ENCODE peak calls at places on chromosomes 4 and X, in six cellular contexts. K is thyroid gland, G is K562, B is SK-N-SH, R is mucosa of descending colon, X is hepatocyte. P is an unnamed sample.

GRCh38 chrX:109934935-109935334 is 68.0 kb upstream of the TMEM164 start:
- DNase-seq in X (no peak), G (no peak), K (no peak), B (no peak), R (no peak), P (no peak)

GRCh38 chrX:40694833-40695232 is 40.5 kb downstream of the MED14 start:
- DNase-seq in R (no peak), G (no peak), X (no peak), K (no peak), B (no peak), P (no peak)

GRCh38 chr4:19583827-19584569 is 667.7 kb upstream of the SLIT2 start:
- DNase-seq in B (no peak), K (no peak), G (no peak), X (no peak), R (no peak), P (no peak)

GRCh38 chrX:2883770-2884169 is 45.4 kb downstream of the ARSD start:
- DNase-seq in G (no peak), X (no peak), R (no peak), K (no peak), B (no peak), P (no peak)

GRCh38 chr4:183905593-183906485 is 732 bp downstream of the STOX2 start:
- DNase-seq in G (no peak), X (peak; percentile 50), R (peak; percentile 48), B (peak; percentile 75), K (peak; percentile 58), P (no peak)

GRCh38 chr4:99762728-99763127 is 53.9 kb upstream of the DAPP1 start:
- DNase-seq in G (no peak), X (no peak), B (no peak), K (no peak), R (no peak), P (no peak)

GRCh38 chr4:30718021-30718888 is 1.9 kb upstream of the PCDH7 start:
- DNase-seq in R (peak; percentile 49), X (peak; percentile 73), B (peak; percentile 46), K (peak; percentile 72), G (no peak), P (no peak)

GRCh38 chrX:13742397-13743176 is 8.0 kb downstream of the OFD1 start:
- DNase-seq in B (no peak), G (no peak), K (no peak), R (no peak), X (peak; percentile 21), P (peak; percentile 20)

GRCh38 chrX:101658661-101659477 is 781 bp downstream of the ARMCX2 start:
- DNase-seq in G (peak; percentile 56), X (peak; percentile 75), B (peak; percentile 84), K (peak; percentile 83), R (peak; percentile 79), P (peak; percentile 37)

GRCh38 chr4:80305466-80305865 is 30.1 kb upstream of the CFAP299 start:
- DNase-seq in X (no peak), R (no peak), G (no peak), K (no peak), B (no peak), P (no peak)

GRCh38 chr4:130074096-130074495 is 978.1 kb downstream of the C4orf33 start:
- DNase-seq in K (no peak), G (no peak), R (peak; percentile 34), B (no peak), X (no peak), P (no peak)

GRCh38 chr4:161799687-161800086 is 364.1 kb downstream of the FSTL5 start:
- DNase-seq in G (no peak), K (no peak), R (no peak), B (no peak), X (no peak), P (no peak)

GRCh38 chrX:38798956-38799355 is 2.3 kb upstream of the MID1IP1 start:
- DNase-seq in B (no peak), X (no peak), G (no peak), R (no peak), K (no peak), P (no peak)

GRCh38 chr4:1413687-1414479 is 7.6 kb upstream of the NKX1-1 start:
- DNase-seq in G (no peak), K (no peak), R (no peak), B (peak; percentile 34), X (no peak), P (no peak)

GRCh38 chrX:126272795-126273497 is 106.9 kb upstream of the DCAF12L2 start:
- DNase-seq in R (no peak), K (no peak), B (no peak), G (no peak), X (no peak), P (no peak)

GRCh38 chrX:11864171-11864570 is 106.1 kb downstream of the MSL3 start:
- DNase-seq in G (no peak), R (no peak), K (no peak), X (no peak), B (no peak), P (no peak)

GRCh38 chrX:46630141-46630540 is 56.6 kb downstream of the CHST7 start:
- DNase-seq in G (no peak), B (no peak), K (no peak), X (no peak), R (no peak), P (no peak)

GRCh38 chr4:76197971-76198410 is 15.6 kb downstream of the SCARB2 start:
- DNase-seq in R (peak; percentile 59), K (peak; percentile 63), B (peak; percentile 58), G (no peak), X (peak; percentile 62), P (no peak)

GRCh38 chrX:51931761-51932160 is 38.3 kb downstream of the MAGED1 start:
- DNase-seq in B (peak; percentile 5), X (no peak), G (no peak), K (no peak), R (no peak), P (no peak)

GRCh38 chr4:82891728-82892466 is 944 bp upstream of the SEC31A start:
- DNase-seq in R (no peak), K (no peak), G (no peak), X (peak; percentile 19), B (no peak), P (no peak)

GRCh38 chrX:68827848-68828562 is 816 bp upstream of the EFNB1 start:
- DNase-seq in B (peak; percentile 77), K (peak; percentile 79), G (peak; percentile 66), X (peak; percentile 87), R (peak; percentile 88), P (peak; percentile 55)

GRCh38 chr4:48129307-48130014 is 4.6 kb downstream of the TXK start:
- DNase-seq in R (peak; percentile 58), B (no peak), K (peak; percentile 61), X (peak; percentile 30), G (no peak), P (no peak)

GRCh38 chrX:107935664-107936433 is 46.3 kb downstream of the TEX13B start:
- DNase-seq in X (peak; percentile 10), R (no peak), K (no peak), B (no peak), G (no peak), P (no peak)

GRCh38 chr4:1043658-1044468 is 32.4 kb downstream of the FGFRL1 start:
- DNase-seq in K (peak; percentile 95), R (peak; percentile 68), G (peak; percentile 96), X (peak; percentile 96), B (no peak), P (no peak)

GRCh38 chr4:44869222-44869882 is 143.0 kb upstream of the GNPDA2 start:
- DNase-seq in G (no peak), K (no peak), B (no peak), R (no peak), X (no peak), P (no peak)

GRCh38 chr4:14961292-14961691 is 41.0 kb upstream of the CPEB2 start:
- DNase-seq in K (no peak), X (no peak), G (no peak), B (no peak), R (no peak), P (no peak)

GRCh38 chr4:18025263-18025662 is 3.7 kb upstream of the LCORL start:
- DNase-seq in B (no peak), R (no peak), K (no peak), G (no peak), X (no peak), P (no peak)

GRCh38 chrX:154381271-154381670 is 2.2 kb downstream of the EMD start:
- DNase-seq in R (no peak), B (no peak), K (no peak), G (no peak), X (no peak), P (no peak)

GRCh38 chrX:153423652-153424051 is 12.4 kb downstream of the ZFP92 start:
- DNase-seq in K (peak; percentile 75), B (no peak), X (peak; percentile 35), R (no peak), G (no peak), P (no peak)

GRCh38 chr4:6245246-6246169 is 24.1 kb upstream of the WFS1 start:
- DNase-seq in K (peak; percentile 19), X (peak; percentile 58), R (no peak), G (no peak), B (peak; percentile 79), P (no peak)
- H3K4me3 ChIP-seq in K (no peak overlapping the region), X (peak overlapping the region; percentile 41), R (no peak overlapping the region), G (no peak overlapping the region), B (no peak overlapping the region), P (no peak overlapping the region)

DNA sequence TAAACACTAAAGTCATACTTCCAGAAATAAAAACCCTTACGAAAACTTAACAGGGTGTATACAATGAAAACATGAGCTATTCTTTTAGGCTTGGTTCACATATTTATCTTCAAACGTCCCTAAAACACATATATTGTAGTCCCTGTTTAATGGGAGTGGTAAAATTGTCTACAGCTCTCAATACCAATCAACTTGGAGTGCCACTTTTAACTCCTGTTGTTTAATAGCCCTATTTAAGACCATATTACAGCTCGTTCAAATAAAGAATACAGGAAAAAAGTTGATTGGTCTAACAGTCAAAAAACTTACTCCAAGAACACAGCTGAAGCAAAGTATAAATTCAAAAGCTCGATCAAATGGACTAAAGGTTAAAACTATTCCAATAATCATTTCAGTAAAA is 3.9 kb downstream of the UBE2D3 start:
- DNase-seq in R (no peak), X (no peak), B (no peak), K (no peak), G (no peak), P (no peak)
- H3K4me1 ChIP-seq in R (peaks cover 45% of the 10 kb centered on the region), X (peaks cover 33% of the 10 kb centered on the region), B (peaks cover 17% of the 10 kb centered on the region), K (peaks cover 43% of the 10 kb centered on the region), G (peaks cover 30% of the 10 kb centered on the region), P (peaks cover 24% of the 10 kb centered on the region)

GRCh38 chr4:70915048-70915815 is 13.1 kb downstream of the MOB1B start:
- DNase-seq in R (no peak), G (no peak), B (no peak), K (no peak), X (no peak), P (no peak)

GRCh38 chr4:70915874-70916559 is 13.8 kb downstream of the MOB1B start:
- DNase-seq in X (no peak), R (no peak), K (no peak), B (no peak), G (no peak), P (no peak)

GRCh38 chr4:70913947-70914445 is 11.8 kb downstream of the MOB1B start:
- DNase-seq in R (no peak), G (no peak), X (no peak), K (no peak), B (no peak), P (no peak)

GRCh38 chr4:70908993-70909556 is 6.9 kb downstream of the MOB1B start:
- DNase-seq in G (no peak), X (no peak), R (no peak), B (no peak), K (no peak), P (no peak)

GRCh38 chr4:70914631-70915030 is 12.5 kb downstream of the MOB1B start:
- DNase-seq in K (peak; percentile 39), B (no peak), R (no peak), X (no peak), G (no peak), P (no peak)
- H3K9me3 ChIP-seq in K (no peaks in the 10 kb centered on the region), B (no peaks in the 10 kb centered on the region), R (no peaks in the 10 kb centered on the region), X (no peaks in the 10 kb centered on the region), G (no peaks in the 10 kb centered on the region), P (no peaks in the 10 kb centered on the region)

GRCh38 chr4:185016101-185016940 is 2.0 kb upstream of the HELT start:
- DNase-seq in K (no peak), X (no peak), G (no peak), R (no peak), B (no peak), P (no peak)
- H3K4me3 ChIP-seq in K (no peak overlapping the region), X (no peak overlapping the region), G (no peak overlapping the region), R (no peak overlapping the region), B (no peak overlapping the region), P (no peak overlapping the region)

P was measured in effector memory CD4-positive, alpha-beta T cell.